ENCODE peak calls at places on chromosomes 4 and X, in eight cellular contexts. Z is HCT116; X is GM19239; P is mucosa of gallbladder; O is right atrium auricular region; F is OCI-M1; B is activated CD4-positive, CD25-positive, alpha-beta regulatory T cell treated with anti-CD3 and anti-CD28 coated beads, Interleukin-2, amount 50 U/mL, for 72 hours; J is C1 segment of cervical spinal cord. Q is an unnamed sample.

GRCh38 chr4:118351851-118352827 is 664 bp downstream of the PRSS12 start:
- DNase-seq in Z (peak), X (peak), P (peak), O (no peak), F (no peak), B (no peak), J (no peak), Q (peak)

GRCh38 chr4:38449506-38450174 is 214.4 kb upstream of the KLF3 start:
- DNase-seq in Z (no peak), X (no peak), P (no peak), O (no peak), F (no peak), B (no peak), J (no peak), Q (no peak)

GRCh38 chrX:118420462-118420861 is 74.6 kb downstream of the WDR44 start:
- DNase-seq in Z (no peak), X (peak), P (no peak), O (no peak), F (peak), B (no peak), J (no peak), Q (no peak)

GRCh38 chrX:57227691-57228090 is 58.8 kb upstream of the FAAH2 start:
- DNase-seq in Z (no peak), X (no peak), P (no peak), O (no peak), F (peak), B (no peak), J (no peak), Q (no peak)

GRCh38 chr4:52825311-52826090 is 36.6 kb upstream of the RASL11B start:
- DNase-seq in Z (peak), X (no peak), P (no peak), O (no peak), F (no peak), B (no peak), J (no peak), Q (no peak)

GRCh38 chr4:165472943-165473676 is 94.3 kb downstream of the CPE start:
- DNase-seq in Z (no peak), X (no peak), P (no peak), O (no peak), F (peak), B (no peak), J (no peak), Q (no peak)

GRCh38 chr4:46123872-46124755 is at the start of gene GABRG1:
- DNase-seq in Z (no peak), X (no peak), P (no peak), O (no peak), F (no peak), B (no peak), J (no peak), Q (no peak)

GRCh38 chr4:88713782-88714181 is 16.2 kb upstream of the NAP1L5 start:
- DNase-seq in Z (no peak), X (no peak), P (no peak), O (no peak), F (no peak), B (no peak), J (no peak), Q (no peak)

GRCh38 chr4:1601852-1602525 is 82.1 kb downstream of the FAM53A start:
- DNase-seq in Z (no peak), X (no peak), P (no peak), O (no peak), F (no peak), B (no peak), J (no peak), Q (no peak)

GRCh38 chrX:30979271-30979670 is 90.2 kb upstream of the TAB3 start:
- DNase-seq in Z (no peak), X (no peak), P (no peak), O (no peak), F (no peak), B (no peak), J (no peak), Q (no peak)

GRCh38 chr4:7955393-7955792 is 15.7 kb upstream of the AFAP1 start:
- DNase-seq in Z (no peak), X (no peak), P (no peak), O (no peak), F (no peak), B (no peak), J (no peak), Q (no peak)

GRCh38 chrX:66902081-66902480 is 263.2 kb upstream of the EDA2R start:
- DNase-seq in Z (no peak), X (no peak), P (no peak), O (no peak), F (no peak), B (no peak), J (no peak), Q (peak)

GRCh38 chr4:2354127-2354526 is 64.3 kb downstream of the ZFYVE28 start:
- DNase-seq in Z (no peak), X (no peak), P (no peak), O (no peak), F (no peak), B (no peak), J (no peak), Q (peak)

GRCh38 chr4:7031526-7032449 is 11.4 kb upstream of the TADA2B start:
- DNase-seq in Z (no peak), X (no peak), P (no peak), O (no peak), F (no peak), B (no peak), J (no peak), Q (no peak)

GRCh38 chr4:121784975-121785374 is 16.1 kb upstream of the EXOSC9 start:
- DNase-seq in Z (no peak), X (no peak), P (peak), O (no peak), F (no peak), B (no peak), J (no peak), Q (peak)

GRCh38 chrX:47568656-47569295 is 7.8 kb downstream of the ARAF start:
- DNase-seq in Z (no peak), X (no peak), P (no peak), O (no peak), F (peak), B (no peak), J (no peak), Q (no peak)

GRCh38 chr4:117134386-117134785 is 49.0 kb upstream of the TRAM1L1 start:
- DNase-seq in Z (peak), X (no peak), P (no peak), O (no peak), F (peak), B (no peak), J (no peak), Q (peak)

GRCh38 chr4:8066336-8066931 is 92.2 kb downstream of the ABLIM2 start:
- DNase-seq in Z (no peak), X (no peak), P (no peak), O (no peak), F (no peak), B (no peak), J (no peak), Q (no peak)

GRCh38 chr4:85787133-85787532 is 312.2 kb downstream of the ARHGAP24 start:
- DNase-seq in Z (no peak), X (no peak), P (no peak), O (no peak), F (no peak), B (no peak), J (no peak), Q (no peak)

GRCh38 chrX:74085642-74086236 is 218.2 kb upstream of the ZCCHC13 start:
- DNase-seq in Z (no peak), X (no peak), P (no peak), O (no peak), F (no peak), B (no peak), J (no peak), Q (no peak)

GRCh38 chr4:102420563-102421221 is 75.4 kb upstream of the SLC39A8 start:
- DNase-seq in Z (no peak), X (no peak), P (no peak), O (no peak), F (peak), B (no peak), J (no peak), Q (no peak)

GRCh38 chrX:151698485-151698884 is 3.2 kb downstream of the PRRG3 start:
- DNase-seq in Z (no peak), X (no peak), P (no peak), O (no peak), F (no peak), B (no peak), J (no peak), Q (no peak)

GRCh38 chr4:150368667-150369066 is 213.3 kb upstream of the MAB21L2 start:
- DNase-seq in Z (no peak), X (no peak), P (no peak), O (no peak), F (peak), B (no peak), J (no peak), Q (no peak)

GRCh38 chrX:54473993-54474859 is 21.8 kb downstream of the FGD1 start:
- DNase-seq in Z (no peak), X (no peak), P (no peak), O (no peak), F (no peak), B (no peak), J (no peak), Q (no peak)

GRCh38 chr4:1113311-1114009 is at the start of gene RNF212:
- DNase-seq in Z (no peak), X (peak), P (no peak), O (no peak), F (no peak), B (peak), J (no peak), Q (no peak)

GRCh38 chrX:130081421-130082045 is 28.8 kb downstream of the ELF4 start:
- DNase-seq in Z (no peak), X (no peak), P (no peak), O (no peak), F (no peak), B (no peak), J (no peak), Q (no peak)

GRCh38 chr4:69760455-69760854 is at the start of gene SULT1B1:
- DNase-seq in Z (no peak), X (no peak), P (peak), O (no peak), F (peak), B (no peak), J (no peak), Q (no peak)

GRCh38 chrX:138128025-138128671 is 562.2 kb downstream of the ZIC3 start:
- DNase-seq in Z (peak), X (no peak), P (peak), O (no peak), F (peak), B (no peak), J (no peak), Q (peak)

GRCh38 chrX:136619889-136620505 is 28.0 kb upstream of the CD40LG start:
- DNase-seq in Z (no peak), X (no peak), P (no peak), O (no peak), F (no peak), B (no peak), J (no peak), Q (no peak)

GRCh38 chrX:55340896-55341433 is 76.2 kb upstream of the PAGE3 start:
- DNase-seq in Z (no peak), X (no peak), P (no peak), O (no peak), F (no peak), B (no peak), J (no peak), Q (no peak)

GRCh38 chrX:22196151-22196550 is 76.6 kb upstream of the CBLL2 start:
- DNase-seq in Z (no peak), X (no peak), P (no peak), O (no peak), F (no peak), B (no peak), J (no peak), Q (no peak)

GRCh38 chr4:185210102-185210981 is 944 bp downstream of the SNX25 start:
- DNase-seq in Z (no peak), X (no peak), P (peak), O (no peak), F (peak), B (peak), J (no peak), Q (peak)

GRCh38 chr4:109412805-109413204 is 20.8 kb upstream of the SEC24B start:
- DNase-seq in Z (no peak), X (no peak), P (no peak), O (no peak), F (no peak), B (no peak), J (no peak), Q (no peak)

GRCh38 chr4:48909697-48910096 is 3.1 kb upstream of the OCIAD2 start:
- DNase-seq in Z (peak), X (no peak), P (no peak), O (no peak), F (peak), B (peak), J (no peak), Q (no peak)

GRCh38 chr4:24857996-24858395 is 54.8 kb downstream of the CCDC149 start:
- DNase-seq in Z (no peak), X (no peak), P (no peak), O (no peak), F (no peak), B (no peak), J (no peak), Q (no peak)

GRCh38 chr4:70706516-70706915 is 15.2 kb upstream of the RUFY3 start:
- DNase-seq in Z (no peak), X (no peak), P (no peak), O (no peak), F (peak), B (no peak), J (no peak), Q (no peak)

Q was measured in T47D.